ENCODE peak calls at places on chromosomes 3 and 15, in five cellular contexts. One of them, this sample, is unnamed.

GRCh38 chr15:97502038-97502437 is 458.5 kb upstream of the ARRDC4 start:
- DNase-seq in WTC11: no peak
- DNase-seq in uterus: no peak
- DNase-seq in ovary: no peak
- DNase-seq in H7: no peak
- DNase-seq in this sample: no peak

GRCh38 chr3:143644370-143645089 is 203.7 kb downstream of the SLC9A9 start:
- DNase-seq in WTC11: peak
- DNase-seq in uterus: peak
- DNase-seq in ovary: no peak
- DNase-seq in H7: peak
- DNase-seq in this sample: no peak

GRCh38 chr3:192923731-192924130 is 6.1 kb upstream of the MB21D2 start:
- DNase-seq in WTC11: no peak
- DNase-seq in uterus: no peak
- DNase-seq in ovary: no peak
- DNase-seq in H7: no peak
- DNase-seq in this sample: no peak

GRCh38 chr3:133926736-133927542 is 31.3 kb upstream of the RAB6B start:
- DNase-seq in WTC11: peak
- DNase-seq in uterus: no peak
- DNase-seq in ovary: no peak
- DNase-seq in H7: peak
- DNase-seq in this sample: no peak

GRCh38 chr15:62486041-62486440 is 321.0 kb upstream of the C2CD4B start:
- DNase-seq in WTC11: no peak
- DNase-seq in uterus: no peak
- DNase-seq in ovary: no peak
- DNase-seq in H7: no peak
- DNase-seq in this sample: no peak

GRCh38 chr3:155292133-155292532 is 1.4 kb downstream of the STRIT1 start:
- DNase-seq in WTC11: no peak
- DNase-seq in uterus: no peak
- DNase-seq in ovary: no peak
- DNase-seq in H7: no peak
- DNase-seq in this sample: no peak

GRCh38 chr15:57334257-57334656 is 42.0 kb upstream of the CGNL1 start:
- DNase-seq in WTC11: no peak
- DNase-seq in uterus: peak
- DNase-seq in ovary: no peak
- DNase-seq in H7: no peak
- DNase-seq in this sample: no peak

GRCh38 chr3:37703633-37704032 is 158.0 kb upstream of the CTDSPL start:
- DNase-seq in WTC11: no peak
- DNase-seq in uterus: no peak
- DNase-seq in ovary: no peak
- DNase-seq in H7: no peak
- DNase-seq in this sample: no peak

GRCh38 chr3:4571690-4572334 is 78.7 kb downstream of the ITPR1 start:
- DNase-seq in WTC11: no peak
- DNase-seq in uterus: no peak
- DNase-seq in ovary: no peak
- DNase-seq in H7: peak
- DNase-seq in this sample: no peak

GRCh38 chr15:81297147-81297572 is 26.8 kb downstream of the STARD5 start:
- DNase-seq in WTC11: no peak
- DNase-seq in uterus: no peak
- DNase-seq in ovary: no peak
- DNase-seq in H7: no peak
- DNase-seq in this sample: no peak